ENCODE peak calls at places on chromosome 22, in six cellular contexts. J is cardiac fibroblast, A is H9, C is WTC11, R is testis, Z is colonic mucosa. S is an unnamed sample.

GRCh38 chr22:36546932-36547331 is 18.0 kb upstream of the EIF3D start:
- DNase-seq in Z (no peak), C (no peak), A (no peak), R (no peak), J (peak), S (peak)

GRCh38 chr22:28030442-28030841 is 111.4 kb upstream of the PITPNB start:
- DNase-seq in C (no peak), J (no peak), A (peak), Z (no peak), R (no peak), S (no peak)

GRCh38 chr22:33785283-33785991 is 134.8 kb downstream of the LARGE1 start:
- DNase-seq in R (no peak), A (no peak), C (no peak), J (peak), Z (no peak), S (no peak)

GRCh38 chr22:43148581-43148980 is 2.8 kb upstream of the TSPO start:
- DNase-seq in J (no peak), C (no peak), Z (no peak), A (no peak), R (no peak), S (no peak)

GRCh38 chr22:19942886-19943664 is 1.5 kb upstream of the TXNRD2 start:
- DNase-seq in Z (no peak), J (peak), A (peak), R (peak), C (no peak), S (peak)

GRCh38 chr22:42966389-42966998 is 48.5 kb downstream of the PACSIN2 start:
- DNase-seq in C (no peak), Z (no peak), A (no peak), J (no peak), R (no peak), S (no peak)

GRCh38 chr22:25208743-25209505 is 9.3 kb downstream of the CRYBB3 start:
- DNase-seq in Z (no peak), A (peak), R (no peak), C (peak), J (no peak), S (no peak)

GRCh38 chr22:45397806-45398205 is 15.6 kb downstream of the SMC1B start:
- DNase-seq in A (peak), J (no peak), Z (no peak), R (no peak), C (no peak), S (no peak)

GRCh38 chr22:41910050-41910598 is 4.8 kb downstream of the SHISA8 start:
- DNase-seq in R (no peak), A (peak), Z (no peak), C (peak), J (no peak), S (no peak)

GRCh38 chr22:45202333-45203149 is 38.2 kb downstream of the KIAA0930 start:
- DNase-seq in Z (no peak), R (peak), J (no peak), C (no peak), A (peak), S (peak)

GRCh38 chr22:45127866-45128265 is 35.9 kb upstream of the NUP50 start:
- DNase-seq in J (peak), Z (no peak), A (no peak), R (no peak), C (no peak), S (no peak)

GRCh38 chr22:20531404-20532181 is 24.2 kb downstream of the MED15 start:
- DNase-seq in R (peak), Z (peak), C (peak), J (peak), A (peak), S (peak)

GRCh38 chr22:42646569-42647525 is 2.3 kb downstream of the CYB5R3 start:
- DNase-seq in R (peak), A (no peak), Z (peak), J (peak), C (no peak), S (peak)

GRCh38 chr22:36873614-36874308 is 13.0 kb downstream of the NCF4 start:
- DNase-seq in J (peak), Z (no peak), C (peak), A (peak), R (peak), S (no peak)

GRCh38 chr22:40641269-40641668 is 4.8 kb upstream of the MRTFA start:
- DNase-seq in J (no peak), A (no peak), C (no peak), Z (no peak), R (no peak), S (peak)

GRCh38 chr22:37546436-37547248 is 13.6 kb upstream of the CDC42EP1 start:
- DNase-seq in C (peak), J (peak), Z (peak), R (peak), A (peak), S (no peak)

GRCh38 chr22:42770448-42770726 is 49.7 kb upstream of the A4GALT start:
- DNase-seq in Z (no peak), A (no peak), R (no peak), C (no peak), J (no peak), S (no peak)

GRCh38 chr22:45516923-45517675 is 14.4 kb downstream of the FBLN1 start:
- DNase-seq in A (no peak), C (no peak), J (no peak), Z (no peak), R (no peak), S (no peak)

DNA sequence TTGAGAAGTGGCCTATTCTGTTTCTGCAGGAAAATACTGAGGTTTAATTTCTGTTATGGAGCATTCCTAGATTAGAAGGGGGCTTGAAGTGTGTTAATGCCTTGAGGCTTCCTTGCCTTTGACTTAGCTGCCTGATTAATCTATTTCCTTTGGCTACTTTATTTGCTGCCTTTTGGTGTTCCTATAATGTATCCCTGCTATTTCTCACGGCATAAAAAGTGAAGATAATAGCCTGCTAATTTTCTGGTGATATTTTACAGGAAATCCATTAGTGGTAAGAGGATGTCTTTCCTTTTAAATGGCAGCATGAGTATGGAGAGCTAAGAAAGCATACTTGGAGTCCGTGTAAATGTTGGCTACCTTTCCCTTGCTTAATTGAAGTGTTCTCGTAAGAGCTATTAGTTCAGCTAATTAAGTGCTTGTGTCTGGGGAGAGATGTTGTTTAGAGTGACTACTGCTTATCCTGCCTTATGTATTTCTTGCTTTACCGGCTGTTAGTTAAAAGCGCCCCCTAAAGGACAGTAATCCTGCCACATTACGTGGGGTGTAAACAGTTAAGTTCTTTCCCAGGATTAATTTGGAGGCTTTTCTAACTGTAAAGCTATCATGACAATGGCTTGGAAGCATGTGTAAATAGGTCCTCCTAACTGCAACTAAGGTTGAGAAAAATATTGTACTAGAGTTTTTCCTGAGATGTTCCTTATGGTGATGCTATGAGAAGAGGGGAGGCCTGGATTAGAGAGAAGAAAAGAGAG is 45.6 kb downstream of the ZNF280B start:
- DNase-seq in C (no peak), R (no peak), J (no peak), Z (no peak), A (no peak), S (no peak)
- TF ChIP-seq CTCF in C (no peak), R (no peak), J (peak), Z (no peak), A (peak), S (peak)

GRCh38 chr22:31241200-31241599 is 29.1 kb downstream of the LIMK2 start:
- DNase-seq in C (no peak), A (no peak), J (no peak), Z (peak), R (no peak), S (no peak)
- TF ChIP-seq CTCF in C (no peak), A (no peak), J (no peak), Z (no peak), R (no peak), S (no peak)

GRCh38 chr22:39068033-39068785 is 8.9 kb upstream of the APOBEC3G start:
- DNase-seq in A (no peak), R (no peak), C (no peak), J (no peak), Z (no peak), S (no peak)
- TF ChIP-seq CTCF in A (peak), R (no peak), C (no peak), J (no peak), Z (no peak), S (no peak)

DNA sequence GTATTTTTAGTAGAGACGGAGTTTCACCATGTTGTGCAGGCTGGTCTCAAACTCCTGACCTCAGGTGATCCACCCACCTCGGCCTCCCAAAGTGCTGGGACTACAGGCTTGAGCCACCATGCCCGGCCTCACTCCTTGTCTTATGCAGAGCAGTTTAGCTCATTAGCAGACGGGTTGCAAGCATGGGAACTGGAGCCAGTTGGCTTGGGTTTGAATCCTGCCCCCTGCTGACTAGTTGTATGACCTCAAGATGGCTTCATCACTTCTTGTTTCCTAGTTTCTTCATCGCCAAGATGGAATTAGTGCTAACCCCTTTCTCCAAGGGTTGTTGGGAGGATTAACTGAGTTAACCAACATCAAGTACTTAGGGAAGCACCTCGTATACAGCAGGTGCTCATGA is 23.4 kb upstream of the RASD2 start:
- DNase-seq in J (no peak), Z (no peak), A (no peak), C (no peak), R (no peak), S (no peak)
- TF ChIP-seq CTCF in J (no peak), Z (no peak), A (peak), C (no peak), R (no peak), S (no peak)

DNA sequence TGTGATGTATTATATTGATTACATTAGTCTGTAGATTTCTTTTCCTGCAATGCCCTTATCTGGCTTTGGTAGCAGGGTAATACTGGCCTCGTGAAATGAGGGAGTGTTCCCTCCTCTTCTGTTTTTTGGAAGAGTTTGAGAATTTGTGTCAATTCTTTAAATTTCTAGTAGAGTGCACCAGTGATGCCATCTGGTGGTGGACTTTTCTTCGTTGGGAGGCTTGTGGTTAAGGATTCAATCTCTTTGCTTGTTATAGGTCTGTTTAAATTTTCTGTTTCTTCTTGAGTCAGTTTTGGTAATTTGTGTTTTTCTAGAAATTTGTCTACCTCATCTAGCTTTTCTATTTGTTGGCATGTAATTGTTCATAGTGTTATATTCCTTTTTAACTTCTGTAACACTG is 18.9 kb downstream of the SHANK3 start:
- DNase-seq in Z (no peak), R (no peak), J (peak), C (no peak), A (peak), S (no peak)
- TF ChIP-seq CTCF in Z (peak), R (peak), J (peak), C (peak), A (peak), S (peak)

DNA sequence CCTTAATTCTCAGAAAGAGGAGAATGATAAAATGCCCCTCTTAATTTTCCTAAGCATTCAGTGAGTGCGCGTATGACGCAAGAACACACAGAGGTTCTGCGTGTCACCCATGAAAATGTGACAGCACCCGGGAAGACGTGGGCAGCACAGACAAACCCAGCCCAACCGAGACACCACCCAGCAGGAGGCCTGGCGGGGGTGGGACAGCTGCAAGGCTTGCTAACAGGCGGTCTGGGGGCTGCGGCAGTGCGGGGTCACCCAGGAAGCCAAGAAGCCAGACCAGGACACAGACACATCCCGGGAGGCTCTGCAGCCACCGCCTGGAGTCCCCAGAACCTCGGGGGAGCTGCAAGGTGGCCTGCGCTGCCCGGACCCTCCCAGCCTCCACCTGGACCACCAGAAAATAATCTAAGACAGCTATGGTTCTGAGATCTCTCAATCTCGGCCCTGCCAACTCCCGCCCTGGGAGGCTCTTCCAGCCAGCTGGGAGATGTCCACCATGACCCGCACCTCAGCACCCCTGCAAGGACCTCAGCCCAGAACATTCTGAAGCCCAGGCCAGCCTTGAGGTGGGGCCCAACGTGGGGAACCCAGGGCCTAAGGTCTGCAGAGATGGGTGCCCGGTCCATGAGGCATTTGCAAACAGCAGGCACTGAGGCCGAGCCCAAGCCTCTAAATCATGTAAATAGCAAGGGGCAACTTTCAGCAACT is 47.2 kb downstream of the BRD1 start:
- DNase-seq in J (peak), R (no peak), C (no peak), Z (no peak), A (no peak), S (peak)
- TF ChIP-seq CTCF in J (no peak), R (no peak), C (no peak), Z (no peak), A (no peak), S (no peak)

GRCh38 chr22:46846832-46847355 is 84.4 kb downstream of the TBC1D22A start:
- DNase-seq in R (no peak), A (no peak), C (no peak), Z (no peak), J (no peak), S (no peak)

GRCh38 chr22:46844606-46845210 is 82.3 kb downstream of the TBC1D22A start:
- DNase-seq in R (no peak), J (no peak), A (no peak), C (no peak), Z (no peak), S (no peak)

GRCh38 chr22:46843691-46844297 is 81.3 kb downstream of the TBC1D22A start:
- DNase-seq in A (no peak), J (no peak), R (no peak), Z (no peak), C (no peak), S (no peak)

GRCh38 chr22:46846154-46846831 is 83.8 kb downstream of the TBC1D22A start:
- DNase-seq in R (no peak), C (no peak), A (no peak), Z (no peak), J (no peak), S (no peak)

GRCh38 chr22:46845281-46846153 is 83.1 kb downstream of the TBC1D22A start:
- DNase-seq in Z (no peak), R (no peak), A (no peak), J (peak), C (no peak), S (no peak)
- TF ChIP-seq CTCF in Z (no peak), R (peak), A (peak), J (peak), C (no peak), S (peak)

DNA sequence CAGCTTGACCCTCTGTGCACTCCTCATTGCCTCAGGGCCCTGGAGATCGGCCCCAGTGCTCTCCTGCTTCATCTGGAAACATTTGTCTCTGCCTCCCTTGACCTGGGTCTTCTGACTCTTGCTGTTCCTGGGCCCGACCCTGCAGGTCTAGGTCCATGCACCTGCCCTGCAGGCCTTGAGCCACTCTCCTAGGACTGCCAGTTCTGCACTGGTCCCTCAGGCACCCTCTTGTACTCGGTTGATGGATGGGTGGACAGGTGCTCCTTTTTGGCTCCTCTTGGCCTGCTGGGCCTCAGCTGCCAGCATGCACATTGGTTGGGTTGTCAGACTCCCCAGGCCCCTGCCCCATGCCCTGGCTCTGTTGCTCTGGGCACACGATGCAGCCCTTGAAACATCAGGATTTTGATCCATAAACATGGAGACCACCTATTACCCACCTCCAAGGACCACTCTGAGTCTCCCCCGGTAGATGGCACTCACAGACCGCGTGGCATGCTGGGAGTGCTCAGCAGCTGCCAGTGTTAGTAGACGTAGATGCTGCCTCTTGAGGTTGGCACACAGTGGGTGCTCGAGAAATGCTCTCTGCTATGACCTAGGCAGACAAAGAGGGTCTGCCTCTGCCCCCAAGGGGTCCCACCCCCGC is 20.2 kb upstream of the ACR start:
- DNase-seq in J (no peak), R (no peak), Z (no peak), C (no peak), A (no peak), S (no peak)
- TF ChIP-seq CTCF in J (no peak), R (no peak), Z (no peak), C (no peak), A (no peak), S (no peak)